ENCODE peak calls at places on chromosome 20, in eight cellular contexts. One of them, this sample, is unnamed.

GRCh38 chr20:46010491-46011405 is 2.0 kb downstream of the MMP9 start:
- DNase-seq in endodermal cell: no peak
- DNase-seq in GM12864: no peak
- DNase-seq in Peyer's patch: no peak
- DNase-seq in right atrium auricular region: no peak
- DNase-seq in colonic mucosa: no peak
- DNase-seq in transverse colon: no peak
- DNase-seq in fibroblast of the aortic adventitia: no peak
- DNase-seq in this sample: no peak

GRCh38 chr20:59789641-59790040 is 143.8 kb downstream of the SYCP2 start:
- DNase-seq in endodermal cell: no peak
- DNase-seq in GM12864: no peak
- DNase-seq in Peyer's patch: no peak
- DNase-seq in right atrium auricular region: peak
- DNase-seq in colonic mucosa: no peak
- DNase-seq in transverse colon: no peak
- DNase-seq in fibroblast of the aortic adventitia: no peak
- DNase-seq in this sample: no peak

GRCh38 chr20:35968930-35969329 is 540 bp downstream of the CNBD2 start:
- DNase-seq in endodermal cell: no peak
- DNase-seq in GM12864: no peak
- DNase-seq in Peyer's patch: no peak
- DNase-seq in right atrium auricular region: no peak
- DNase-seq in colonic mucosa: no peak
- DNase-seq in transverse colon: no peak
- DNase-seq in fibroblast of the aortic adventitia: no peak
- DNase-seq in this sample: no peak

GRCh38 chr20:58891686-58892125 is 39.2 kb downstream of the GNAS start:
- DNase-seq in endodermal cell: peak
- DNase-seq in GM12864: no peak
- DNase-seq in Peyer's patch: peak
- DNase-seq in right atrium auricular region: no peak
- DNase-seq in colonic mucosa: peak
- DNase-seq in transverse colon: peak
- DNase-seq in fibroblast of the aortic adventitia: peak
- DNase-seq in this sample: peak

GRCh38 chr20:24851346-24852019 is 97.6 kb upstream of the CST7 start:
- DNase-seq in endodermal cell: no peak
- DNase-seq in GM12864: no peak
- DNase-seq in Peyer's patch: no peak
- DNase-seq in right atrium auricular region: no peak
- DNase-seq in colonic mucosa: no peak
- DNase-seq in transverse colon: no peak
- DNase-seq in fibroblast of the aortic adventitia: no peak
- DNase-seq in this sample: no peak

GRCh38 chr20:58749098-58749766 is 56.6 kb downstream of the NPEPL1 start:
- DNase-seq in endodermal cell: peak
- DNase-seq in GM12864: no peak
- DNase-seq in Peyer's patch: no peak
- DNase-seq in right atrium auricular region: peak
- DNase-seq in colonic mucosa: no peak
- DNase-seq in transverse colon: no peak
- DNase-seq in fibroblast of the aortic adventitia: no peak
- DNase-seq in this sample: no peak

GRCh38 chr20:23152308-23152892 is 66.3 kb upstream of the CD93 start:
- DNase-seq in endodermal cell: peak
- DNase-seq in GM12864: no peak
- DNase-seq in Peyer's patch: peak
- DNase-seq in right atrium auricular region: peak
- DNase-seq in colonic mucosa: peak
- DNase-seq in transverse colon: peak
- DNase-seq in fibroblast of the aortic adventitia: peak
- DNase-seq in this sample: no peak

GRCh38 chr20:50642288-50642803 is 49.0 kb downstream of the RIPOR3 start:
- DNase-seq in endodermal cell: peak
- DNase-seq in GM12864: no peak
- DNase-seq in Peyer's patch: no peak
- DNase-seq in right atrium auricular region: no peak
- DNase-seq in colonic mucosa: no peak
- DNase-seq in transverse colon: no peak
- DNase-seq in fibroblast of the aortic adventitia: peak
- DNase-seq in this sample: no peak

GRCh38 chr20:24633026-24633425 is 163.6 kb downstream of the SYNDIG1 start:
- DNase-seq in endodermal cell: no peak
- DNase-seq in GM12864: no peak
- DNase-seq in Peyer's patch: no peak
- DNase-seq in right atrium auricular region: peak
- DNase-seq in colonic mucosa: no peak
- DNase-seq in transverse colon: no peak
- DNase-seq in fibroblast of the aortic adventitia: no peak
- DNase-seq in this sample: no peak

GRCh38 chr20:36861875-36862801 is 13.8 kb upstream of the TLDC2 start:
- DNase-seq in endodermal cell: peak
- DNase-seq in GM12864: no peak
- DNase-seq in Peyer's patch: peak
- DNase-seq in right atrium auricular region: peak
- DNase-seq in colonic mucosa: peak
- DNase-seq in transverse colon: peak
- DNase-seq in fibroblast of the aortic adventitia: peak
- DNase-seq in this sample: no peak

GRCh38 chr20:47785900-47786762 is 850 bp upstream of the SULF2 start:
- DNase-seq in endodermal cell: peak
- DNase-seq in GM12864: no peak
- DNase-seq in Peyer's patch: peak
- DNase-seq in right atrium auricular region: peak
- DNase-seq in colonic mucosa: peak
- DNase-seq in transverse colon: peak
- DNase-seq in fibroblast of the aortic adventitia: peak
- DNase-seq in this sample: peak

GRCh38 chr20:33120934-33121333 is 41.5 kb downstream of the BPIFB4 start:
- DNase-seq in endodermal cell: no peak
- DNase-seq in GM12864: no peak
- DNase-seq in Peyer's patch: no peak
- DNase-seq in right atrium auricular region: no peak
- DNase-seq in colonic mucosa: no peak
- DNase-seq in transverse colon: no peak
- DNase-seq in fibroblast of the aortic adventitia: no peak
- DNase-seq in this sample: no peak

GRCh38 chr20:61117725-61118124 is 134.3 kb upstream of the CDH4 start:
- DNase-seq in endodermal cell: no peak
- DNase-seq in GM12864: no peak
- DNase-seq in Peyer's patch: no peak
- DNase-seq in right atrium auricular region: no peak
- DNase-seq in colonic mucosa: no peak
- DNase-seq in transverse colon: no peak
- DNase-seq in fibroblast of the aortic adventitia: peak
- DNase-seq in this sample: no peak

DNA sequence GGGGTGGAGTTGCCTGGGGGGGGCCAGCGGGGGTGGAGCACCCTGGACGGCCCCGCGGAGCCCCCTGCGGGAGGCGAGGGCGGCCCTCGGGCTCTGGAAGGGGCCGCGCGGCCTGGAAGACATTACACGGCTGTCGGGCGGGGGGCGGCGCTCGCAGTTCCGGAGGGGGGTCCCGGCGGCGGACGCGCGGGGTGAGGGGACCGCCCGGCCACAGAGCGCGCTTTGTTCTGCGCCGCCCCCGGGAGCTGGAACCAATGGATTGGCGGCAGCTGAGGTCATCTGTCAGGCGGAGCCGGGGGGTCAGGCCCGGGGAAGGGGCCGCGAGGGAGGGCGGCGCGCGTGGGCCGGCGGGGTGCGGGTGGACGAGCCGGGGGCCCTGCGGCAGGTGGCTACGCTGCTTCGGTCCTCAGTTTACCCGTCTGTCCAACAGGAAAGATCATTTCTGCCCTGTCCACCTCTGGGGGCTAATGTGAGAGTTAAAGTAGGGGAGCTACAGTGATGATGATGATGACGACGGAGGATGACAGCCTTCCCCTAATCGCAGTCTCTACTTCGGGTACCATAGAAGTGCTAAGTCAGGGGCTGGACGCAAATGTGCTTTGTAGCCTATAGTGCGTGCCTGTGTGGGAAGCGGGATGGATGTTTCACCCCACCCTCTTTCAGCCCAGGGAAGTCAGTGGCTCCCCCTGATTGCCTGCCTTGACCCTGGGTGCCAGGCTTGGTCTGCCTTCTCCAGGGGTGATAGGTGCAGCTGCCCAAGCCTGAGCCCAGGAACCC is 10.4 kb downstream of the SRXN1 start:
- DNase-seq in endodermal cell: peak
- DNase-seq in GM12864: no peak
- DNase-seq in Peyer's patch: no peak
- DNase-seq in right atrium auricular region: no peak
- DNase-seq in colonic mucosa: no peak
- DNase-seq in transverse colon: no peak
- DNase-seq in fibroblast of the aortic adventitia: no peak
- DNase-seq in this sample: no peak
- H3K4me3 ChIP-seq in endodermal cell: no peak
- H3K4me3 ChIP-seq in GM12864: no peak
- H3K4me3 ChIP-seq in Peyer's patch: peak
- H3K4me3 ChIP-seq in right atrium auricular region: peak
- H3K4me3 ChIP-seq in colonic mucosa: peak
- H3K4me3 ChIP-seq in transverse colon: peak
- H3K4me3 ChIP-seq in fibroblast of the aortic adventitia: peak
- H3K4me3 ChIP-seq in this sample: no peak

GRCh38 chr20:1471242-1471641 is 4.6 kb upstream of the NSFL1C start:
- DNase-seq in endodermal cell: no peak
- DNase-seq in GM12864: no peak
- DNase-seq in Peyer's patch: no peak
- DNase-seq in right atrium auricular region: no peak
- DNase-seq in colonic mucosa: no peak
- DNase-seq in transverse colon: no peak
- DNase-seq in fibroblast of the aortic adventitia: no peak
- DNase-seq in this sample: no peak
- TF ChIP-seq CTCF in endodermal cell: no peak
- TF ChIP-seq CTCF in GM12864: no peak
- TF ChIP-seq CTCF in Peyer's patch: no peak
- TF ChIP-seq CTCF in right atrium auricular region: no peak
- TF ChIP-seq CTCF in colonic mucosa: no peak
- TF ChIP-seq CTCF in transverse colon: no peak
- TF ChIP-seq CTCF in fibroblast of the aortic adventitia: no peak
- TF ChIP-seq CTCF in this sample: no peak

GRCh38 chr20:17611540-17612286 is 41.8 kb downstream of the DSTN start:
- DNase-seq in endodermal cell: peak
- DNase-seq in GM12864: no peak
- DNase-seq in Peyer's patch: peak
- DNase-seq in right atrium auricular region: peak
- DNase-seq in colonic mucosa: peak
- DNase-seq in transverse colon: peak
- DNase-seq in fibroblast of the aortic adventitia: peak
- DNase-seq in this sample: no peak

GRCh38 chr20:17608701-17609497 is 39.0 kb downstream of the DSTN start:
- DNase-seq in endodermal cell: peak
- DNase-seq in GM12864: no peak
- DNase-seq in Peyer's patch: no peak
- DNase-seq in right atrium auricular region: no peak
- DNase-seq in colonic mucosa: no peak
- DNase-seq in transverse colon: no peak
- DNase-seq in fibroblast of the aortic adventitia: no peak
- DNase-seq in this sample: no peak

GRCh38 chr20:17610566-17611289 is 40.9 kb downstream of the DSTN start:
- DNase-seq in endodermal cell: peak
- DNase-seq in GM12864: no peak
- DNase-seq in Peyer's patch: peak
- DNase-seq in right atrium auricular region: peak
- DNase-seq in colonic mucosa: peak
- DNase-seq in transverse colon: peak
- DNase-seq in fibroblast of the aortic adventitia: no peak
- DNase-seq in this sample: no peak

GRCh38 chr20:17611290-17611539 is 41.3 kb downstream of the DSTN start:
- DNase-seq in endodermal cell: peak
- DNase-seq in GM12864: no peak
- DNase-seq in Peyer's patch: no peak
- DNase-seq in right atrium auricular region: no peak
- DNase-seq in colonic mucosa: no peak
- DNase-seq in transverse colon: no peak
- DNase-seq in fibroblast of the aortic adventitia: no peak
- DNase-seq in this sample: no peak

DNA sequence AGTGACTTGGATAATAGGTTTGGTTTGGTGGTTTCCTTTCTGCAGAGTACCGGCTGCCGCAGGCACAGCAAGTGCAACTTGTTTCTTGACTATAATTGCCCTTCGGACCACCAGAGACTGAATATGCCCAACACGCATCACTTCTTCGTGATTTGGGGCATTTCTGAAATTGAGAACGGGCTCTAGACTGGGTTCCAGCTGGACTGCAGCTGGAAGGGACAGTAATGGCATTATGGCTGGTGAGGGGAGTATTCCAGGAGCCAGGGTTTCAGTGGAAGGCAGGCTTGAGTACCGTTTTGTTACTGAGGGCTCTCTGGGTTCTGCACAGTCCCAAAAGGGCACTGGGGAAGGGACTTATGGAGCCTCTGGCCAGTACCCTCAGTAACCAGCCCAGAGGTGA is 40.1 kb downstream of the DSTN start:
- DNase-seq in endodermal cell: peak
- DNase-seq in GM12864: no peak
- DNase-seq in Peyer's patch: no peak
- DNase-seq in right atrium auricular region: peak
- DNase-seq in colonic mucosa: no peak
- DNase-seq in transverse colon: no peak
- DNase-seq in fibroblast of the aortic adventitia: no peak
- DNase-seq in this sample: no peak
- H3K4me3 ChIP-seq in endodermal cell: no peak
- H3K4me3 ChIP-seq in GM12864: no peak
- H3K4me3 ChIP-seq in Peyer's patch: no peak
- H3K4me3 ChIP-seq in right atrium auricular region: no peak
- H3K4me3 ChIP-seq in colonic mucosa: no peak
- H3K4me3 ChIP-seq in transverse colon: no peak
- H3K4me3 ChIP-seq in fibroblast of the aortic adventitia: no peak
- H3K4me3 ChIP-seq in this sample: no peak

GRCh38 chr20:62581806-62582205 is 60.5 kb upstream of the SLCO4A1 start:
- DNase-seq in endodermal cell: no peak
- DNase-seq in GM12864: no peak
- DNase-seq in Peyer's patch: no peak
- DNase-seq in right atrium auricular region: no peak
- DNase-seq in colonic mucosa: no peak
- DNase-seq in transverse colon: no peak
- DNase-seq in fibroblast of the aortic adventitia: no peak
- DNase-seq in this sample: no peak

GRCh38 chr20:62581308-62581707 is 61.0 kb upstream of the SLCO4A1 start:
- DNase-seq in endodermal cell: no peak
- DNase-seq in GM12864: no peak
- DNase-seq in Peyer's patch: no peak
- DNase-seq in right atrium auricular region: no peak
- DNase-seq in colonic mucosa: no peak
- DNase-seq in transverse colon: no peak
- DNase-seq in fibroblast of the aortic adventitia: no peak
- DNase-seq in this sample: no peak

GRCh38 chr20:62585571-62585970 is 56.7 kb upstream of the SLCO4A1 start:
- DNase-seq in endodermal cell: no peak
- DNase-seq in GM12864: no peak
- DNase-seq in Peyer's patch: no peak
- DNase-seq in right atrium auricular region: no peak
- DNase-seq in colonic mucosa: no peak
- DNase-seq in transverse colon: no peak
- DNase-seq in fibroblast of the aortic adventitia: no peak
- DNase-seq in this sample: no peak

GRCh38 chr20:62584671-62585512 is 57.4 kb upstream of the SLCO4A1 start:
- DNase-seq in endodermal cell: no peak
- DNase-seq in GM12864: no peak
- DNase-seq in Peyer's patch: no peak
- DNase-seq in right atrium auricular region: no peak
- DNase-seq in colonic mucosa: no peak
- DNase-seq in transverse colon: no peak
- DNase-seq in fibroblast of the aortic adventitia: no peak
- DNase-seq in this sample: no peak

GRCh38 chr20:62583424-62583920 is 58.8 kb upstream of the SLCO4A1 start:
- DNase-seq in endodermal cell: no peak
- DNase-seq in GM12864: no peak
- DNase-seq in Peyer's patch: no peak
- DNase-seq in right atrium auricular region: no peak
- DNase-seq in colonic mucosa: no peak
- DNase-seq in transverse colon: no peak
- DNase-seq in fibroblast of the aortic adventitia: peak
- DNase-seq in this sample: no peak
- TF ChIP-seq CTCF in endodermal cell: peak
- TF ChIP-seq CTCF in GM12864: no peak
- TF ChIP-seq CTCF in Peyer's patch: no peak
- TF ChIP-seq CTCF in right atrium auricular region: no peak
- TF ChIP-seq CTCF in colonic mucosa: no peak
- TF ChIP-seq CTCF in transverse colon: no peak
- TF ChIP-seq CTCF in fibroblast of the aortic adventitia: no peak
- TF ChIP-seq CTCF in this sample: no peak

This sample was measured in GM12865.